ENCODE peak calls at places on chromosome 5, in four cellular contexts. One of them, this sample, is unnamed.

GRCh38 chr5:5585751-5586341 is 163.4 kb downstream of the ICE1 start:
- DNase-seq in osteocyte: no peak
- DNase-seq in foreskin fibroblast: no peak
- DNase-seq in activated T-helper 1 cell treated with anti-CD3 and anti-CD28 coated beads, Interleukin-12 subunit alpha, Interleukin-12 subunit beta, Interleukin-2, Interleukin-4 antibody, amounts not matched to agents 30 ng/mL and 10 ng/mL and 1 ng/mL, durations not matched to agents 14 hours and 24 hours and 36 hours: no peak
- DNase-seq in this sample: no peak

GRCh38 chr5:177434437-177434836 is 8.0 kb downstream of the GRK6 start:
- DNase-seq in osteocyte: no peak
- DNase-seq in foreskin fibroblast: no peak
- DNase-seq in activated T-helper 1 cell treated with anti-CD3 and anti-CD28 coated beads, Interleukin-12 subunit alpha, Interleukin-12 subunit beta, Interleukin-2, Interleukin-4 antibody, amounts not matched to agents 30 ng/mL and 10 ng/mL and 1 ng/mL, durations not matched to agents 14 hours and 24 hours and 36 hours: no peak
- DNase-seq in this sample: no peak

GRCh38 chr5:74196233-74196632 is 444.3 kb downstream of the ENC1 start:
- DNase-seq in osteocyte: no peak
- DNase-seq in foreskin fibroblast: no peak
- DNase-seq in activated T-helper 1 cell treated with anti-CD3 and anti-CD28 coated beads, Interleukin-12 subunit alpha, Interleukin-12 subunit beta, Interleukin-2, Interleukin-4 antibody, amounts not matched to agents 30 ng/mL and 10 ng/mL and 1 ng/mL, durations not matched to agents 14 hours and 24 hours and 36 hours: no peak
- DNase-seq in this sample: no peak

GRCh38 chr5:140734354-140734753 is 34.1 kb downstream of the ZMAT2 start:
- DNase-seq in osteocyte: no peak
- DNase-seq in foreskin fibroblast: peak
- DNase-seq in activated T-helper 1 cell treated with anti-CD3 and anti-CD28 coated beads, Interleukin-12 subunit alpha, Interleukin-12 subunit beta, Interleukin-2, Interleukin-4 antibody, amounts not matched to agents 30 ng/mL and 10 ng/mL and 1 ng/mL, durations not matched to agents 14 hours and 24 hours and 36 hours: no peak
- DNase-seq in this sample: no peak

GRCh38 chr5:978051-978450 is 30.6 kb upstream of the NKD2 start:
- DNase-seq in osteocyte: peak
- DNase-seq in foreskin fibroblast: no peak
- DNase-seq in activated T-helper 1 cell treated with anti-CD3 and anti-CD28 coated beads, Interleukin-12 subunit alpha, Interleukin-12 subunit beta, Interleukin-2, Interleukin-4 antibody, amounts not matched to agents 30 ng/mL and 10 ng/mL and 1 ng/mL, durations not matched to agents 14 hours and 24 hours and 36 hours: no peak
- DNase-seq in this sample: no peak

GRCh38 chr5:33810491-33811120 is 81.2 kb downstream of the ADAMTS12 start:
- DNase-seq in osteocyte: peak
- DNase-seq in foreskin fibroblast: peak
- DNase-seq in activated T-helper 1 cell treated with anti-CD3 and anti-CD28 coated beads, Interleukin-12 subunit alpha, Interleukin-12 subunit beta, Interleukin-2, Interleukin-4 antibody, amounts not matched to agents 30 ng/mL and 10 ng/mL and 1 ng/mL, durations not matched to agents 14 hours and 24 hours and 36 hours: no peak
- DNase-seq in this sample: no peak

GRCh38 chr5:77725646-77726045 is 50.5 kb downstream of the TBCA start:
- DNase-seq in osteocyte: no peak
- DNase-seq in foreskin fibroblast: peak
- DNase-seq in activated T-helper 1 cell treated with anti-CD3 and anti-CD28 coated beads, Interleukin-12 subunit alpha, Interleukin-12 subunit beta, Interleukin-2, Interleukin-4 antibody, amounts not matched to agents 30 ng/mL and 10 ng/mL and 1 ng/mL, durations not matched to agents 14 hours and 24 hours and 36 hours: no peak
- DNase-seq in this sample: peak

GRCh38 chr5:10563132-10563939 is 534 bp upstream of the ANKRD33B start:
- DNase-seq in osteocyte: no peak
- DNase-seq in foreskin fibroblast: no peak
- DNase-seq in activated T-helper 1 cell treated with anti-CD3 and anti-CD28 coated beads, Interleukin-12 subunit alpha, Interleukin-12 subunit beta, Interleukin-2, Interleukin-4 antibody, amounts not matched to agents 30 ng/mL and 10 ng/mL and 1 ng/mL, durations not matched to agents 14 hours and 24 hours and 36 hours: peak
- DNase-seq in this sample: no peak

GRCh38 chr5:68287976-68288755 is 72.6 kb downstream of the PIK3R1 start:
- DNase-seq in osteocyte: peak
- DNase-seq in foreskin fibroblast: peak
- DNase-seq in activated T-helper 1 cell treated with anti-CD3 and anti-CD28 coated beads, Interleukin-12 subunit alpha, Interleukin-12 subunit beta, Interleukin-2, Interleukin-4 antibody, amounts not matched to agents 30 ng/mL and 10 ng/mL and 1 ng/mL, durations not matched to agents 14 hours and 24 hours and 36 hours: peak
- DNase-seq in this sample: peak

GRCh38 chr5:71810023-71810422 is 90.9 kb downstream of the CARTPT start:
- DNase-seq in osteocyte: no peak
- DNase-seq in foreskin fibroblast: no peak
- DNase-seq in activated T-helper 1 cell treated with anti-CD3 and anti-CD28 coated beads, Interleukin-12 subunit alpha, Interleukin-12 subunit beta, Interleukin-2, Interleukin-4 antibody, amounts not matched to agents 30 ng/mL and 10 ng/mL and 1 ng/mL, durations not matched to agents 14 hours and 24 hours and 36 hours: no peak
- DNase-seq in this sample: no peak

GRCh38 chr5:79193643-79194042 is 42.3 kb upstream of the JMY start:
- DNase-seq in osteocyte: no peak
- DNase-seq in foreskin fibroblast: peak
- DNase-seq in activated T-helper 1 cell treated with anti-CD3 and anti-CD28 coated beads, Interleukin-12 subunit alpha, Interleukin-12 subunit beta, Interleukin-2, Interleukin-4 antibody, amounts not matched to agents 30 ng/mL and 10 ng/mL and 1 ng/mL, durations not matched to agents 14 hours and 24 hours and 36 hours: no peak
- DNase-seq in this sample: peak

GRCh38 chr5:61450170-61450815 is 118.2 kb downstream of the ZSWIM6 start:
- DNase-seq in osteocyte: no peak
- DNase-seq in foreskin fibroblast: peak
- DNase-seq in activated T-helper 1 cell treated with anti-CD3 and anti-CD28 coated beads, Interleukin-12 subunit alpha, Interleukin-12 subunit beta, Interleukin-2, Interleukin-4 antibody, amounts not matched to agents 30 ng/mL and 10 ng/mL and 1 ng/mL, durations not matched to agents 14 hours and 24 hours and 36 hours: no peak
- DNase-seq in this sample: peak

GRCh38 chr5:90598300-90598699 is 39.7 kb downstream of the ADGRV1 start:
- DNase-seq in osteocyte: no peak
- DNase-seq in foreskin fibroblast: no peak
- DNase-seq in activated T-helper 1 cell treated with anti-CD3 and anti-CD28 coated beads, Interleukin-12 subunit alpha, Interleukin-12 subunit beta, Interleukin-2, Interleukin-4 antibody, amounts not matched to agents 30 ng/mL and 10 ng/mL and 1 ng/mL, durations not matched to agents 14 hours and 24 hours and 36 hours: no peak
- DNase-seq in this sample: no peak

GRCh38 chr5:165361143-165361542 is 1855.7 kb downstream of the MAT2B start:
- DNase-seq in osteocyte: no peak
- DNase-seq in foreskin fibroblast: no peak
- DNase-seq in activated T-helper 1 cell treated with anti-CD3 and anti-CD28 coated beads, Interleukin-12 subunit alpha, Interleukin-12 subunit beta, Interleukin-2, Interleukin-4 antibody, amounts not matched to agents 30 ng/mL and 10 ng/mL and 1 ng/mL, durations not matched to agents 14 hours and 24 hours and 36 hours: no peak
- DNase-seq in this sample: no peak

GRCh38 chr5:151094054-151094858 is 13.4 kb upstream of the TNIP1 start:
- DNase-seq in osteocyte: no peak
- DNase-seq in foreskin fibroblast: peak
- DNase-seq in activated T-helper 1 cell treated with anti-CD3 and anti-CD28 coated beads, Interleukin-12 subunit alpha, Interleukin-12 subunit beta, Interleukin-2, Interleukin-4 antibody, amounts not matched to agents 30 ng/mL and 10 ng/mL and 1 ng/mL, durations not matched to agents 14 hours and 24 hours and 36 hours: peak
- DNase-seq in this sample: no peak

GRCh38 chr5:141439411-141440141 is 9.3 kb downstream of the PCDHGA12 start:
- DNase-seq in osteocyte: no peak
- DNase-seq in foreskin fibroblast: no peak
- DNase-seq in activated T-helper 1 cell treated with anti-CD3 and anti-CD28 coated beads, Interleukin-12 subunit alpha, Interleukin-12 subunit beta, Interleukin-2, Interleukin-4 antibody, amounts not matched to agents 30 ng/mL and 10 ng/mL and 1 ng/mL, durations not matched to agents 14 hours and 24 hours and 36 hours: no peak
- DNase-seq in this sample: no peak

GRCh38 chr5:57422993-57423392 is 59.6 kb downstream of the ACTBL2 start:
- DNase-seq in osteocyte: no peak
- DNase-seq in foreskin fibroblast: no peak
- DNase-seq in activated T-helper 1 cell treated with anti-CD3 and anti-CD28 coated beads, Interleukin-12 subunit alpha, Interleukin-12 subunit beta, Interleukin-2, Interleukin-4 antibody, amounts not matched to agents 30 ng/mL and 10 ng/mL and 1 ng/mL, durations not matched to agents 14 hours and 24 hours and 36 hours: no peak
- DNase-seq in this sample: no peak

GRCh38 chr5:65919773-65920172 is 6.6 kb upstream of the ERBIN start:
- DNase-seq in osteocyte: no peak
- DNase-seq in foreskin fibroblast: no peak
- DNase-seq in activated T-helper 1 cell treated with anti-CD3 and anti-CD28 coated beads, Interleukin-12 subunit alpha, Interleukin-12 subunit beta, Interleukin-2, Interleukin-4 antibody, amounts not matched to agents 30 ng/mL and 10 ng/mL and 1 ng/mL, durations not matched to agents 14 hours and 24 hours and 36 hours: no peak
- DNase-seq in this sample: peak

GRCh38 chr5:89200899-89201298 is 317.9 kb upstream of the MEF2C start:
- DNase-seq in osteocyte: no peak
- DNase-seq in foreskin fibroblast: no peak
- DNase-seq in activated T-helper 1 cell treated with anti-CD3 and anti-CD28 coated beads, Interleukin-12 subunit alpha, Interleukin-12 subunit beta, Interleukin-2, Interleukin-4 antibody, amounts not matched to agents 30 ng/mL and 10 ng/mL and 1 ng/mL, durations not matched to agents 14 hours and 24 hours and 36 hours: no peak
- DNase-seq in this sample: no peak

GRCh38 chr5:120873083-120873482 is 409.0 kb downstream of the PRR16 start:
- DNase-seq in osteocyte: no peak
- DNase-seq in foreskin fibroblast: no peak
- DNase-seq in activated T-helper 1 cell treated with anti-CD3 and anti-CD28 coated beads, Interleukin-12 subunit alpha, Interleukin-12 subunit beta, Interleukin-2, Interleukin-4 antibody, amounts not matched to agents 30 ng/mL and 10 ng/mL and 1 ng/mL, durations not matched to agents 14 hours and 24 hours and 36 hours: no peak
- DNase-seq in this sample: peak